ENCODE peak calls at places on chromosome 15, in seven cellular contexts. I is RWPE2; S is CD8-positive, alpha-beta memory T cell; U is heart left ventricle; V is mucosa of descending colon; O is K562; N is epithelial cell of proximal tubule. D is an unnamed sample.

GRCh38 chr15:60669351-60669750 is 190.4 kb upstream of the ICE2 start:
- DNase-seq in I (no peak), S (no peak), U (no peak), V (no peak), O (no peak), N (no peak), D (no peak)

GRCh38 chr15:74010929-74011540 is 16.5 kb downstream of the PML start:
- DNase-seq in I (no peak), S (no peak), U (no peak), V (no peak), O (no peak), N (peak), D (no peak)

GRCh38 chr15:91473894-91474293 is 373.8 kb downstream of the SV2B start:
- DNase-seq in I (no peak), S (no peak), U (no peak), V (no peak), O (no peak), N (no peak), D (no peak)

GRCh38 chr15:91302588-91303439 is 202.8 kb downstream of the SV2B start:
- DNase-seq in I (no peak), S (peak), U (peak), V (peak), O (peak), N (peak), D (peak)

GRCh38 chr15:32959077-32959476 is 235.4 kb downstream of the FMN1 start:
- DNase-seq in I (no peak), S (no peak), U (no peak), V (no peak), O (no peak), N (no peak), D (no peak)

GRCh38 chr15:60509470-60509869 is 30.5 kb upstream of the ICE2 start:
- DNase-seq in I (no peak), S (no peak), U (no peak), V (no peak), O (no peak), N (no peak), D (no peak)

GRCh38 chr15:29044506-29044905 is 158.7 kb downstream of the APBA2 start:
- DNase-seq in I (no peak), S (no peak), U (no peak), V (no peak), O (no peak), N (no peak), D (no peak)

GRCh38 chr15:99476413-99477222 is 89.2 kb upstream of the MEF2A start:
- DNase-seq in I (peak), S (peak), U (no peak), V (peak), O (no peak), N (peak), D (no peak)

GRCh38 chr15:70267879-70268278 is 170.2 kb upstream of the TLE3 start:
- DNase-seq in I (no peak), S (no peak), U (no peak), V (no peak), O (no peak), N (no peak), D (no peak)

GRCh38 chr15:70420421-70421196 is 322.9 kb upstream of the TLE3 start:
- DNase-seq in I (no peak), S (no peak), U (no peak), V (no peak), O (no peak), N (no peak), D (no peak)

GRCh38 chr15:45139770-45140169 is 10.0 kb downstream of the DUOX1 start:
- DNase-seq in I (no peak), S (no peak), U (no peak), V (no peak), O (no peak), N (no peak), D (no peak)

GRCh38 chr15:70269991-70270751 is 172.5 kb upstream of the TLE3 start:
- DNase-seq in I (no peak), S (no peak), U (peak), V (no peak), O (no peak), N (no peak), D (no peak)

GRCh38 chr15:52306270-52306669 is 10.7 kb upstream of the MYO5C start:
- DNase-seq in I (no peak), S (no peak), U (no peak), V (no peak), O (no peak), N (no peak), D (no peak)

GRCh38 chr15:84819291-84819768 is 2.2 kb downstream of the ALPK3 start:
- DNase-seq in I (peak), S (no peak), U (peak), V (no peak), O (peak), N (no peak), D (no peak)

GRCh38 chr15:84818221-84819131 is 1.3 kb downstream of the ALPK3 start:
- DNase-seq in I (no peak), S (peak), U (peak), V (no peak), O (no peak), N (no peak), D (no peak)

GRCh38 chr15:84814826-84815375 is 2.3 kb upstream of the ALPK3 start:
- DNase-seq in I (peak), S (no peak), U (no peak), V (no peak), O (no peak), N (no peak), D (no peak)

GRCh38 chr15:84817461-84818081 is 415 bp downstream of the ALPK3 start:
- DNase-seq in I (no peak), S (no peak), U (peak), V (no peak), O (no peak), N (no peak), D (no peak)

GRCh38 chr15:84816694-84817460 is at the start of gene ALPK3:
- DNase-seq in I (peak), S (no peak), U (peak), V (peak), O (no peak), N (no peak), D (no peak)
- H3K4me3 ChIP-seq in I (no peak), S (no peak), U (peak), V (no peak), O (no peak), N (peak), D (no peak)

GRCh38 chr15:41504751-41505492 is 8.7 kb downstream of the LTK start:
- DNase-seq in I (no peak), S (no peak), U (no peak), V (no peak), O (no peak), N (no peak), D (no peak)

GRCh38 chr15:41501191-41501917 is 7.7 kb downstream of the ITPKA start:
- DNase-seq in I (no peak), S (no peak), U (no peak), V (no peak), O (no peak), N (no peak), D (no peak)

GRCh38 chr15:41503669-41504010 is 10.0 kb downstream of the ITPKA start:
- DNase-seq in I (no peak), S (no peak), U (no peak), V (no peak), O (no peak), N (no peak), D (no peak)

GRCh38 chr15:41501961-41502786 is 8.5 kb downstream of the ITPKA start:
- DNase-seq in I (no peak), S (no peak), U (no peak), V (no peak), O (no peak), N (no peak), D (no peak)

GRCh38 chr15:41502787-41503668 is 9.4 kb downstream of the ITPKA start:
- DNase-seq in I (no peak), S (no peak), U (no peak), V (no peak), O (no peak), N (no peak), D (no peak)
- H3K4me3 ChIP-seq in I (no peak), S (peak), U (no peak), V (no peak), O (no peak), N (no peak), D (no peak)

GRCh38 chr15:101474233-101474632 is 15.3 kb downstream of the PCSK6 start:
- DNase-seq in I (peak), S (no peak), U (no peak), V (no peak), O (no peak), N (no peak), D (no peak)

GRCh38 chr15:101474983-101475382 is 14.5 kb downstream of the PCSK6 start:
- DNase-seq in I (no peak), S (no peak), U (no peak), V (no peak), O (no peak), N (no peak), D (no peak)

GRCh38 chr15:101478701-101479341 is 10.7 kb downstream of the PCSK6 start:
- DNase-seq in I (peak), S (no peak), U (no peak), V (no peak), O (no peak), N (no peak), D (no peak)

GRCh38 chr15:101477851-101478353 is 11.6 kb downstream of the PCSK6 start:
- DNase-seq in I (peak), S (no peak), U (peak), V (no peak), O (peak), N (no peak), D (no peak)

GRCh38 chr15:101476756-101477155 is 12.8 kb downstream of the PCSK6 start:
- DNase-seq in I (peak), S (no peak), U (no peak), V (no peak), O (no peak), N (no peak), D (no peak)
- H3K4me3 ChIP-seq in I (no peak), S (no peak), U (no peak), V (no peak), O (no peak), N (no peak), D (no peak)

GRCh38 chr15:40942865-40943264 is 10.4 kb upstream of the CHAC1 start:
- DNase-seq in I (no peak), S (no peak), U (no peak), V (no peak), O (no peak), N (no peak), D (no peak)
- H3K4me3 ChIP-seq in I (no peak), S (peak), U (peak), V (no peak), O (no peak), N (no peak), D (peak)

GRCh38 chr15:64008177-64008576 is 38.1 kb downstream of the DAPK2 start:
- DNase-seq in I (no peak), S (no peak), U (no peak), V (no peak), O (no peak), N (no peak), D (no peak)
- H3K4me3 ChIP-seq in I (no peak), S (no peak), U (no peak), V (no peak), O (no peak), N (no peak), D (no peak)

GRCh38 chr15:81182031-81182745 is 14.5 kb upstream of the IL16 start:
- DNase-seq in I (no peak), S (no peak), U (no peak), V (no peak), O (no peak), N (no peak), D (no peak)
- H3K4me3 ChIP-seq in I (no peak), S (no peak), U (peak), V (no peak), O (no peak), N (no peak), D (no peak)

D was measured in GM12864.